ENCODE peak calls at places on chromosome 19, in seven cellular contexts. L is astrocyte of the spinal cord, R is left lung, X is breast epithelium, J is cardiac fibroblast, A is kidney epithelial cell, U is epithelial cell of esophagus. M is an unnamed sample.

GRCh38 chr19:17681505-17682125 is 6.5 kb downstream of the UNC13A start:
- DNase-seq in L (peak), J (peak), R (peak), A (no peak), U (peak), X (no peak), M (no peak)

GRCh38 chr19:39372047-39372802 is 18.7 kb downstream of the PAF1 start:
- DNase-seq in X (peak), R (peak), L (peak), J (peak), U (no peak), A (no peak), M (no peak)

GRCh38 chr19:35063940-35064818 is 22.7 kb downstream of the HPN start:
- DNase-seq in X (no peak), U (peak), A (peak), J (peak), L (peak), R (no peak), M (no peak)

GRCh38 chr19:50152578-50152977 is 10.5 kb downstream of the IZUMO2 start:
- DNase-seq in A (no peak), L (no peak), X (no peak), R (no peak), J (no peak), U (no peak), M (no peak)

GRCh38 chr19:35973487-35973886 is 21.5 kb upstream of the SDHAF1 start:
- DNase-seq in R (no peak), X (no peak), J (no peak), U (no peak), L (no peak), A (no peak), M (no peak)

GRCh38 chr19:17183858-17184271 is 31.3 kb upstream of the USE1 start:
- DNase-seq in J (no peak), L (no peak), U (no peak), A (no peak), R (no peak), X (no peak), M (no peak)

GRCh38 chr19:17240062-17240854 is 5.5 kb downstream of the NR2F6 start:
- DNase-seq in R (no peak), U (no peak), L (no peak), J (no peak), A (no peak), X (no peak), M (no peak)

GRCh38 chr19:15532779-15533521 is 24.6 kb downstream of the CYP4F22 start:
- DNase-seq in U (no peak), A (no peak), R (no peak), X (no peak), J (no peak), L (no peak), M (no peak)

GRCh38 chr19:18416778-18417249 is 2.4 kb upstream of the SSBP4 start:
- DNase-seq in J (peak), A (no peak), X (peak), L (peak), U (peak), R (peak), M (no peak)

GRCh38 chr19:56324425-56324824 is 9.8 kb upstream of the ZSCAN5A start:
- DNase-seq in A (no peak), L (no peak), R (no peak), U (no peak), J (no peak), X (no peak), M (no peak)

GRCh38 chr19:49403404-49404187 is 15.5 kb downstream of the KASH5 start:
- DNase-seq in A (no peak), U (no peak), J (no peak), R (no peak), X (no peak), L (peak), M (no peak)

GRCh38 chr19:50162988-50163387 is at the start of gene IZUMO2:
- DNase-seq in J (no peak), A (no peak), X (no peak), R (no peak), L (no peak), U (no peak), M (no peak)

GRCh38 chr19:49231804-49232203 is 74.2 kb downstream of the TRPM4 start:
- DNase-seq in U (no peak), R (no peak), X (no peak), L (no peak), A (no peak), J (no peak), M (peak)

GRCh38 chr19:44752123-44752815 is 3.8 kb downstream of the BCL3 start:
- DNase-seq in A (no peak), U (no peak), L (no peak), J (no peak), R (no peak), X (no peak), M (no peak)

GRCh38 chr19:1929051-1929742 is 11.8 kb upstream of the CSNK1G2 start:
- DNase-seq in L (peak), X (peak), J (peak), R (peak), U (peak), A (no peak), M (no peak)

GRCh38 chr19:1590641-1591397 is 1.8 kb downstream of the MBD3 start:
- DNase-seq in U (peak), X (no peak), R (no peak), A (no peak), L (peak), J (peak), M (no peak)

GRCh38 chr19:34787059-34787824 is 14.2 kb upstream of the ZNF599 start:
- DNase-seq in A (no peak), U (no peak), R (no peak), L (no peak), J (no peak), X (no peak), M (no peak)

GRCh38 chr19:48826606-48827020 is 9.7 kb downstream of the HSD17B14 start:
- DNase-seq in R (no peak), X (no peak), A (no peak), U (no peak), L (no peak), J (no peak), M (no peak)

GRCh38 chr19:46014534-46014933 is 8.3 kb downstream of the PGLYRP1 start:
- DNase-seq in X (no peak), L (no peak), R (no peak), J (no peak), U (no peak), A (no peak), M (no peak)

GRCh38 chr19:47423203-47423882 is 4.0 kb upstream of the MEIS3 start:
- DNase-seq in J (no peak), U (no peak), R (no peak), X (no peak), A (no peak), L (no peak), M (no peak)

GRCh38 chr19:30580673-30581072 is 208.5 kb downstream of the ZNF536 start:
- DNase-seq in X (no peak), L (no peak), A (no peak), J (no peak), U (no peak), R (no peak), M (no peak)

GRCh38 chr19:45492627-45493470 is 4.0 kb downstream of the RTN2 start:
- DNase-seq in R (peak), U (peak), A (no peak), X (no peak), L (peak), J (peak), M (no peak)

GRCh38 chr19:13099073-13099999 is 3.3 kb downstream of the LYL1 start:
- DNase-seq in R (peak), L (no peak), A (no peak), J (peak), X (no peak), U (peak), M (peak)

GRCh38 chr19:55688422-55689218 is 13.6 kb downstream of the EPN1 start:
- DNase-seq in L (no peak), A (no peak), J (no peak), R (peak), X (no peak), U (no peak), M (peak)

GRCh38 chr19:58334691-58335249 is 8.0 kb downstream of the ZSCAN22 start:
- DNase-seq in L (no peak), R (no peak), U (no peak), A (no peak), X (no peak), J (no peak), M (no peak)

GRCh38 chr19:10510301-10510802 is 6.9 kb downstream of the S1PR5 start:
- DNase-seq in R (no peak), A (no peak), U (peak), J (no peak), L (no peak), X (no peak), M (no peak)

GRCh38 chr19:18868380-18869230 is 27.4 kb downstream of the CERS1 start:
- DNase-seq in U (peak), X (no peak), J (no peak), A (no peak), L (no peak), R (no peak), M (peak)

GRCh38 chr19:12933287-12934072 is at the start of gene FARSA:
- DNase-seq in J (peak), A (peak), U (peak), R (peak), X (peak), L (peak), M (no peak)

GRCh38 chr19:5292843-5293606 is 47.6 kb downstream of the PTPRS start:
- DNase-seq in J (peak), U (peak), X (peak), R (peak), L (peak), A (no peak), M (peak)

GRCh38 chr19:295687-296370 is 4.6 kb upstream of the PLPP2 start:
- DNase-seq in A (no peak), R (no peak), X (peak), U (no peak), J (no peak), L (no peak), M (peak)

GRCh38 chr19:53812335-53812734 is 11.8 kb downstream of the NLRP12 start:
- DNase-seq in X (no peak), A (no peak), R (no peak), U (no peak), L (no peak), J (no peak), M (no peak)

GRCh38 chr19:19499272-19499995 is 15.9 kb downstream of the TSSK6 start:
- DNase-seq in A (no peak), R (no peak), X (no peak), U (no peak), L (no peak), J (no peak), M (no peak)

GRCh38 chr19:10289836-10290438 is at the start of gene ICAM5:
- DNase-seq in L (no peak), X (no peak), J (no peak), A (no peak), R (no peak), U (peak), M (no peak)

GRCh38 chr19:41930926-41931592 is 2.8 kb upstream of the ERFL start:
- DNase-seq in J (peak), X (no peak), R (no peak), L (no peak), A (no peak), U (no peak), M (no peak)
- TF ChIP-seq CTCF in J (peak), X (no peak), R (no peak), L (peak), A (peak), U (peak), M (peak)

DNA sequence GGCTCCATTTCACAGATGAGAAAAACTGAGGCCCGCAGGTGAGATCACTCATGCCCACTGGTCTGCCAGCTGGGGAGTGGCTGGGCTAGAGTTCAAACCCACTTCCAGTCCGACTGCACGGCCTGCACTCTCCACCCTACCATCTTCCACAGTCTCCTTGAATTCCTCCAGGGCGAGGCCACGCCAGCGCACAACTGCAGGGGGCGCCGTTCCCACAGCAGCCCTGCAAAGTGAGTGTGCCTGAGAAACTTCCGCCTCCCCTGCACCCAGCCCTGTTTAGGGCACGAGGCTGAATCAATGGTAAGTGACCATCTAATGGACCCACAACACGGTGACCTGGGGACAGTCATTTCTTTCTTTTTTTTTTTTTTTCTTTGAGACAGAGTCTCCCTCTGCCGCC is 829 bp upstream of the ATCAY start:
- DNase-seq in L (no peak), X (no peak), U (no peak), A (no peak), R (no peak), J (no peak), M (no peak)
- TF ChIP-seq CTCF in L (no peak), X (no peak), U (no peak), A (no peak), R (no peak), J (no peak), M (peak)

GRCh38 chr19:40584007-40584406 is 7.3 kb downstream of the SHKBP1 start:
- DNase-seq in U (peak), L (no peak), A (no peak), X (no peak), R (no peak), J (no peak), M (no peak)
- TF ChIP-seq CTCF in U (peak), L (peak), A (peak), X (no peak), R (no peak), J (peak), M (peak)

DNA sequence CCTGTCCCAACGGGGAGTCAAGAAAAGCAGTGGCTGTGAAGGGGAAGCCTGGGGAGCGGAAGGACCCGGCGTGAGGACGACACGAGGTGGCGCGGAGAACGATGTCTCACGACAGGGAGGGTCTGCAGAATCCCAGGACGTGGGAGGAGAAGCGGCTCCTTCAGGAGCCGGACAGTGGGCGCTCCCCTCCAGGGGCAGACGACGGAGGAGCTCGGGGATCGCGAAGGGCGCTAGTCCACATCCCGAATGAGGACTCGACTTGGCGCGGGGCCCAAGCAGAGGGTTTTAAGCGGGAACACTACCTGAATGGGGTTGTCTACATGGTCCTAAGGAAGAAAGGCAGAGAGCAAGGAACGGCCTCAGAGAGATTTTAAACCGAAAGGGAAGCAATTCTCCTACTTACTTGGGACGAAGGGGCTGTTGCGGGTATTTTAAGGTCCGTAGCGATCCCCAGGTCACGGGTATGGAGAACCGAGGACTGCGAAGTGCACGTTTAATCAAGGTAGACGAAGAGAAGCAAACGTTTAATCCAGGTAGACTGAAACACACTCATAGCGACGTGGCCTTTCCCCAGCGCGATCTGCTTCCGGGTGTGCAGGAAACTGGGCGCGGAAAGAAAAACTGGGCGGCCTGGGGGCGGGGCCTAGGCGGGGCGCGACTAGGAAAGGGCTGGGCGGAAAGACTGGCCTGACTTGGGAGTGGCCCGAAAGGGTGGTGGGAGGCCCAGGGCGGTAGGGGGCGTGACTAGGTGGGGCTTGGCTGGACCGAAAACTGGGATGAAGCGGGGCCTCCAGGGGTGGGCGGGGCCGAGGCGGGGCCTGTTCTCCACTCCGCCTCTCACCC is at the start of gene ZNF841:
- DNase-seq in J (peak), A (peak), U (peak), X (peak), R (peak), L (peak), M (peak)
- TF ChIP-seq CTCF in J (no peak), A (peak), U (no peak), X (no peak), R (no peak), L (peak), M (peak)

GRCh38 chr19:29527500-29528328 is 1.9 kb downstream of the VSTM2B start:
- DNase-seq in J (no peak), R (no peak), U (no peak), X (no peak), A (no peak), L (no peak), M (peak)
- TF ChIP-seq CTCF in J (no peak), R (no peak), U (no peak), X (no peak), A (no peak), L (no peak), M (no peak)